ENCODE peak calls at places on chromosomes 4 and X, in eight cellular contexts. One of them, this sample, is unnamed.

GRCh38 chr4:139986621-139987510 is 167.1 kb downstream of the MAML3 start:
- DNase-seq in fibroblast of mammary gland: peak; percentile 92
- DNase-seq in activated B cell treated with CpG ODN at 0.5 μM for 24 hours: no peak
- DNase-seq in activated naive CD4-positive, alpha-beta T cell treated with Interleukin-2 at 50 U/mL for 16 hours: no peak
- DNase-seq in activated CD4-positive, alpha-beta T cell treated with anti-CD3 and anti-CD28 coated beads, Interleukin-2, amount 10 ng/mL, durations not matched to agents 7 days and 5 days: no peak
- DNase-seq in NCI-H1092: peak; percentile 72
- DNase-seq in HT-29: no peak
- DNase-seq in EL: no peak
- DNase-seq in this sample: no peak

GRCh38 chr4:61994036-61994435 is 793.9 kb downstream of the ADGRL3 start:
- DNase-seq in fibroblast of mammary gland: peak; percentile 5
- DNase-seq in activated B cell treated with CpG ODN at 0.5 μM for 24 hours: no peak
- DNase-seq in activated naive CD4-positive, alpha-beta T cell treated with Interleukin-2 at 50 U/mL for 16 hours: no peak
- DNase-seq in activated CD4-positive, alpha-beta T cell treated with anti-CD3 and anti-CD28 coated beads, Interleukin-2, amount 10 ng/mL, durations not matched to agents 7 days and 5 days: no peak
- DNase-seq in NCI-H1092: no peak
- DNase-seq in HT-29: no peak
- DNase-seq in EL: no peak
- DNase-seq in this sample: no peak

GRCh38 chrX:40468033-40468979 is 112.5 kb upstream of the ATP6AP2 start:
- DNase-seq in fibroblast of mammary gland: peak; percentile 11
- DNase-seq in activated B cell treated with CpG ODN at 0.5 μM for 24 hours: no peak
- DNase-seq in activated naive CD4-positive, alpha-beta T cell treated with Interleukin-2 at 50 U/mL for 16 hours: peak; percentile 31
- DNase-seq in activated CD4-positive, alpha-beta T cell treated with anti-CD3 and anti-CD28 coated beads, Interleukin-2, amount 10 ng/mL, durations not matched to agents 7 days and 5 days: peak; percentile 45
- DNase-seq in NCI-H1092: peak; percentile 34
- DNase-seq in HT-29: peak; percentile 71
- DNase-seq in EL: peak; percentile 33
- DNase-seq in this sample: peak; percentile 56

GRCh38 chrX:13937370-13938052 is 92.2 kb downstream of the GEMIN8 start:
- DNase-seq in fibroblast of mammary gland: peak; percentile 56
- DNase-seq in activated B cell treated with CpG ODN at 0.5 μM for 24 hours: no peak
- DNase-seq in activated naive CD4-positive, alpha-beta T cell treated with Interleukin-2 at 50 U/mL for 16 hours: no peak
- DNase-seq in activated CD4-positive, alpha-beta T cell treated with anti-CD3 and anti-CD28 coated beads, Interleukin-2, amount 10 ng/mL, durations not matched to agents 7 days and 5 days: no peak
- DNase-seq in NCI-H1092: no peak
- DNase-seq in HT-29: no peak
- DNase-seq in EL: peak; percentile 1
- DNase-seq in this sample: no peak

GRCh38 chr4:4507923-4508322 is 33.9 kb downstream of the STX18 start:
- DNase-seq in fibroblast of mammary gland: no peak
- DNase-seq in activated B cell treated with CpG ODN at 0.5 μM for 24 hours: no peak
- DNase-seq in activated naive CD4-positive, alpha-beta T cell treated with Interleukin-2 at 50 U/mL for 16 hours: no peak
- DNase-seq in activated CD4-positive, alpha-beta T cell treated with anti-CD3 and anti-CD28 coated beads, Interleukin-2, amount 10 ng/mL, durations not matched to agents 7 days and 5 days: no peak
- DNase-seq in NCI-H1092: no peak
- DNase-seq in HT-29: peak; percentile 47
- DNase-seq in EL: no peak
- DNase-seq in this sample: no peak

GRCh38 chr4:656651-657337 is 17.3 kb downstream of the ATP5ME start:
- DNase-seq in fibroblast of mammary gland: peak; percentile 19
- DNase-seq in activated B cell treated with CpG ODN at 0.5 μM for 24 hours: no peak
- DNase-seq in activated naive CD4-positive, alpha-beta T cell treated with Interleukin-2 at 50 U/mL for 16 hours: no peak
- DNase-seq in activated CD4-positive, alpha-beta T cell treated with anti-CD3 and anti-CD28 coated beads, Interleukin-2, amount 10 ng/mL, durations not matched to agents 7 days and 5 days: no peak
- DNase-seq in NCI-H1092: no peak
- DNase-seq in HT-29: no peak
- DNase-seq in EL: no peak
- DNase-seq in this sample: no peak

GRCh38 chrX:750263-750662 is 119.7 kb downstream of the SHOX start:
- DNase-seq in fibroblast of mammary gland: no peak
- DNase-seq in activated B cell treated with CpG ODN at 0.5 μM for 24 hours: no peak
- DNase-seq in activated naive CD4-positive, alpha-beta T cell treated with Interleukin-2 at 50 U/mL for 16 hours: no peak
- DNase-seq in activated CD4-positive, alpha-beta T cell treated with anti-CD3 and anti-CD28 coated beads, Interleukin-2, amount 10 ng/mL, durations not matched to agents 7 days and 5 days: no peak
- DNase-seq in NCI-H1092: no peak
- DNase-seq in HT-29: no peak
- DNase-seq in EL: no peak
- DNase-seq in this sample: no peak

GRCh38 chrX:133935096-133935495 is 50.3 kb downstream of the GPC3 start:
- DNase-seq in fibroblast of mammary gland: no peak
- DNase-seq in activated B cell treated with CpG ODN at 0.5 μM for 24 hours: no peak
- DNase-seq in activated naive CD4-positive, alpha-beta T cell treated with Interleukin-2 at 50 U/mL for 16 hours: no peak
- DNase-seq in activated CD4-positive, alpha-beta T cell treated with anti-CD3 and anti-CD28 coated beads, Interleukin-2, amount 10 ng/mL, durations not matched to agents 7 days and 5 days: no peak
- DNase-seq in NCI-H1092: no peak
- DNase-seq in HT-29: no peak
- DNase-seq in EL: no peak
- DNase-seq in this sample: no peak

GRCh38 chr4:123444298-123444731 is 47.7 kb downstream of the SPRY1 start:
- DNase-seq in fibroblast of mammary gland: peak; percentile 29
- DNase-seq in activated B cell treated with CpG ODN at 0.5 μM for 24 hours: peak; percentile 23
- DNase-seq in activated naive CD4-positive, alpha-beta T cell treated with Interleukin-2 at 50 U/mL for 16 hours: no peak
- DNase-seq in activated CD4-positive, alpha-beta T cell treated with anti-CD3 and anti-CD28 coated beads, Interleukin-2, amount 10 ng/mL, durations not matched to agents 7 days and 5 days: peak; percentile 40
- DNase-seq in NCI-H1092: no peak
- DNase-seq in HT-29: peak; percentile 44
- DNase-seq in EL: peak; percentile 12
- DNase-seq in this sample: peak; percentile 73

GRCh38 chr4:17702666-17703065 is 78.8 kb downstream of the FAM184B start:
- DNase-seq in fibroblast of mammary gland: no peak
- DNase-seq in activated B cell treated with CpG ODN at 0.5 μM for 24 hours: no peak
- DNase-seq in activated naive CD4-positive, alpha-beta T cell treated with Interleukin-2 at 50 U/mL for 16 hours: no peak
- DNase-seq in activated CD4-positive, alpha-beta T cell treated with anti-CD3 and anti-CD28 coated beads, Interleukin-2, amount 10 ng/mL, durations not matched to agents 7 days and 5 days: no peak
- DNase-seq in NCI-H1092: no peak
- DNase-seq in HT-29: no peak
- DNase-seq in EL: no peak
- DNase-seq in this sample: peak; percentile 34

GRCh38 chr4:135281230-135281629 is 1079.6 kb upstream of the PABPC4L start:
- DNase-seq in fibroblast of mammary gland: no peak
- DNase-seq in activated B cell treated with CpG ODN at 0.5 μM for 24 hours: no peak
- DNase-seq in activated naive CD4-positive, alpha-beta T cell treated with Interleukin-2 at 50 U/mL for 16 hours: no peak
- DNase-seq in activated CD4-positive, alpha-beta T cell treated with anti-CD3 and anti-CD28 coated beads, Interleukin-2, amount 10 ng/mL, durations not matched to agents 7 days and 5 days: no peak
- DNase-seq in NCI-H1092: no peak
- DNase-seq in HT-29: no peak
- DNase-seq in EL: peak; percentile 35
- DNase-seq in this sample: no peak

GRCh38 chr4:27008693-27009092 is 148.1 kb downstream of the STIM2 start:
- DNase-seq in fibroblast of mammary gland: peak; percentile 52
- DNase-seq in activated B cell treated with CpG ODN at 0.5 μM for 24 hours: no peak
- DNase-seq in activated naive CD4-positive, alpha-beta T cell treated with Interleukin-2 at 50 U/mL for 16 hours: no peak
- DNase-seq in activated CD4-positive, alpha-beta T cell treated with anti-CD3 and anti-CD28 coated beads, Interleukin-2, amount 10 ng/mL, durations not matched to agents 7 days and 5 days: no peak
- DNase-seq in NCI-H1092: no peak
- DNase-seq in HT-29: no peak
- DNase-seq in EL: no peak
- DNase-seq in this sample: no peak

GRCh38 chr4:102530986-102531385 is 29.8 kb downstream of the NFKB1 start:
- DNase-seq in fibroblast of mammary gland: no peak
- DNase-seq in activated B cell treated with CpG ODN at 0.5 μM for 24 hours: no peak
- DNase-seq in activated naive CD4-positive, alpha-beta T cell treated with Interleukin-2 at 50 U/mL for 16 hours: no peak
- DNase-seq in activated CD4-positive, alpha-beta T cell treated with anti-CD3 and anti-CD28 coated beads, Interleukin-2, amount 10 ng/mL, durations not matched to agents 7 days and 5 days: no peak
- DNase-seq in NCI-H1092: no peak
- DNase-seq in HT-29: no peak
- DNase-seq in EL: no peak
- DNase-seq in this sample: no peak

GRCh38 chrX:45774961-45775360 is 574.3 kb upstream of the DIPK2B start:
- DNase-seq in fibroblast of mammary gland: peak; percentile 95
- DNase-seq in activated B cell treated with CpG ODN at 0.5 μM for 24 hours: no peak
- DNase-seq in activated naive CD4-positive, alpha-beta T cell treated with Interleukin-2 at 50 U/mL for 16 hours: peak; percentile 34
- DNase-seq in activated CD4-positive, alpha-beta T cell treated with anti-CD3 and anti-CD28 coated beads, Interleukin-2, amount 10 ng/mL, durations not matched to agents 7 days and 5 days: no peak
- DNase-seq in NCI-H1092: no peak
- DNase-seq in HT-29: no peak
- DNase-seq in EL: peak; percentile 86
- DNase-seq in this sample: no peak

GRCh38 chr4:139684351-139684750 is 18.7 kb downstream of the MGST2 start:
- DNase-seq in fibroblast of mammary gland: peak; percentile 79
- DNase-seq in activated B cell treated with CpG ODN at 0.5 μM for 24 hours: no peak
- DNase-seq in activated naive CD4-positive, alpha-beta T cell treated with Interleukin-2 at 50 U/mL for 16 hours: no peak
- DNase-seq in activated CD4-positive, alpha-beta T cell treated with anti-CD3 and anti-CD28 coated beads, Interleukin-2, amount 10 ng/mL, durations not matched to agents 7 days and 5 days: no peak
- DNase-seq in NCI-H1092: no peak
- DNase-seq in HT-29: no peak
- DNase-seq in EL: no peak
- DNase-seq in this sample: no peak

GRCh38 chr4:185504098-185505047 is 30.9 kb downstream of the PDLIM3 start:
- DNase-seq in fibroblast of mammary gland: no peak
- DNase-seq in activated B cell treated with CpG ODN at 0.5 μM for 24 hours: no peak
- DNase-seq in activated naive CD4-positive, alpha-beta T cell treated with Interleukin-2 at 50 U/mL for 16 hours: no peak
- DNase-seq in activated CD4-positive, alpha-beta T cell treated with anti-CD3 and anti-CD28 coated beads, Interleukin-2, amount 10 ng/mL, durations not matched to agents 7 days and 5 days: no peak
- DNase-seq in NCI-H1092: no peak
- DNase-seq in HT-29: peak; percentile 60
- DNase-seq in EL: peak; percentile 56
- DNase-seq in this sample: no peak

GRCh38 chrX:39518451-39519212 is 579.1 kb downstream of the BCOR start:
- DNase-seq in fibroblast of mammary gland: no peak
- DNase-seq in activated B cell treated with CpG ODN at 0.5 μM for 24 hours: no peak
- DNase-seq in activated naive CD4-positive, alpha-beta T cell treated with Interleukin-2 at 50 U/mL for 16 hours: no peak
- DNase-seq in activated CD4-positive, alpha-beta T cell treated with anti-CD3 and anti-CD28 coated beads, Interleukin-2, amount 10 ng/mL, durations not matched to agents 7 days and 5 days: no peak
- DNase-seq in NCI-H1092: no peak
- DNase-seq in HT-29: no peak
- DNase-seq in EL: peak; percentile 0
- DNase-seq in this sample: no peak

GRCh38 chrX:111040377-111041017 is 55.5 kb upstream of the PAK3 start:
- DNase-seq in fibroblast of mammary gland: peak; percentile 37
- DNase-seq in activated B cell treated with CpG ODN at 0.5 μM for 24 hours: no peak
- DNase-seq in activated naive CD4-positive, alpha-beta T cell treated with Interleukin-2 at 50 U/mL for 16 hours: no peak
- DNase-seq in activated CD4-positive, alpha-beta T cell treated with anti-CD3 and anti-CD28 coated beads, Interleukin-2, amount 10 ng/mL, durations not matched to agents 7 days and 5 days: no peak
- DNase-seq in NCI-H1092: no peak
- DNase-seq in HT-29: no peak
- DNase-seq in EL: peak; percentile 10
- DNase-seq in this sample: no peak

GRCh38 chr4:14582658-14583057 is 419.6 kb upstream of the CPEB2 start:
- DNase-seq in fibroblast of mammary gland: no peak
- DNase-seq in activated B cell treated with CpG ODN at 0.5 μM for 24 hours: no peak
- DNase-seq in activated naive CD4-positive, alpha-beta T cell treated with Interleukin-2 at 50 U/mL for 16 hours: no peak
- DNase-seq in activated CD4-positive, alpha-beta T cell treated with anti-CD3 and anti-CD28 coated beads, Interleukin-2, amount 10 ng/mL, durations not matched to agents 7 days and 5 days: no peak
- DNase-seq in NCI-H1092: no peak
- DNase-seq in HT-29: no peak
- DNase-seq in EL: no peak
- DNase-seq in this sample: no peak

GRCh38 chrX:137575596-137576255 is 9.8 kb downstream of the ZIC3 start:
- DNase-seq in fibroblast of mammary gland: no peak
- DNase-seq in activated B cell treated with CpG ODN at 0.5 μM for 24 hours: no peak
- DNase-seq in activated naive CD4-positive, alpha-beta T cell treated with Interleukin-2 at 50 U/mL for 16 hours: no peak
- DNase-seq in activated CD4-positive, alpha-beta T cell treated with anti-CD3 and anti-CD28 coated beads, Interleukin-2, amount 10 ng/mL, durations not matched to agents 7 days and 5 days: no peak
- DNase-seq in NCI-H1092: no peak
- DNase-seq in HT-29: no peak
- DNase-seq in EL: no peak
- DNase-seq in this sample: no peak

GRCh38 chrX:79408623-79409322 is 41.6 kb upstream of the ITM2A start:
- DNase-seq in fibroblast of mammary gland: no peak
- DNase-seq in activated B cell treated with CpG ODN at 0.5 μM for 24 hours: no peak
- DNase-seq in activated naive CD4-positive, alpha-beta T cell treated with Interleukin-2 at 50 U/mL for 16 hours: no peak
- DNase-seq in activated CD4-positive, alpha-beta T cell treated with anti-CD3 and anti-CD28 coated beads, Interleukin-2, amount 10 ng/mL, durations not matched to agents 7 days and 5 days: no peak
- DNase-seq in NCI-H1092: no peak
- DNase-seq in HT-29: no peak
- DNase-seq in EL: no peak
- DNase-seq in this sample: no peak

GRCh38 chr4:65825121-65825520 is 154.8 kb upstream of the EPHA5 start:
- DNase-seq in fibroblast of mammary gland: peak; percentile 70
- DNase-seq in activated B cell treated with CpG ODN at 0.5 μM for 24 hours: no peak
- DNase-seq in activated naive CD4-positive, alpha-beta T cell treated with Interleukin-2 at 50 U/mL for 16 hours: no peak
- DNase-seq in activated CD4-positive, alpha-beta T cell treated with anti-CD3 and anti-CD28 coated beads, Interleukin-2, amount 10 ng/mL, durations not matched to agents 7 days and 5 days: no peak
- DNase-seq in NCI-H1092: no peak
- DNase-seq in HT-29: no peak
- DNase-seq in EL: peak; percentile 65
- DNase-seq in this sample: no peak

GRCh38 chr4:147360301-147360700 is 120.6 kb upstream of the EDNRA start:
- DNase-seq in fibroblast of mammary gland: peak; percentile 90
- DNase-seq in activated B cell treated with CpG ODN at 0.5 μM for 24 hours: no peak
- DNase-seq in activated naive CD4-positive, alpha-beta T cell treated with Interleukin-2 at 50 U/mL for 16 hours: no peak
- DNase-seq in activated CD4-positive, alpha-beta T cell treated with anti-CD3 and anti-CD28 coated beads, Interleukin-2, amount 10 ng/mL, durations not matched to agents 7 days and 5 days: no peak
- DNase-seq in NCI-H1092: no peak
- DNase-seq in HT-29: no peak
- DNase-seq in EL: peak; percentile 64
- DNase-seq in this sample: peak; percentile 48

GRCh38 chr4:155759372-155760252 is 791 bp downstream of the GUCY1B1 start:
- DNase-seq in fibroblast of mammary gland: peak; percentile 39
- DNase-seq in activated B cell treated with CpG ODN at 0.5 μM for 24 hours: peak; percentile 17
- DNase-seq in activated naive CD4-positive, alpha-beta T cell treated with Interleukin-2 at 50 U/mL for 16 hours: no peak
- DNase-seq in activated CD4-positive, alpha-beta T cell treated with anti-CD3 and anti-CD28 coated beads, Interleukin-2, amount 10 ng/mL, durations not matched to agents 7 days and 5 days: no peak
- DNase-seq in NCI-H1092: no peak
- DNase-seq in HT-29: no peak
- DNase-seq in EL: peak; percentile 13
- DNase-seq in this sample: peak; percentile 50

GRCh38 chr4:95183656-95184408 is 364.9 kb downstream of the UNC5C start:
- DNase-seq in fibroblast of mammary gland: no peak
- DNase-seq in activated B cell treated with CpG ODN at 0.5 μM for 24 hours: no peak
- DNase-seq in activated naive CD4-positive, alpha-beta T cell treated with Interleukin-2 at 50 U/mL for 16 hours: no peak
- DNase-seq in activated CD4-positive, alpha-beta T cell treated with anti-CD3 and anti-CD28 coated beads, Interleukin-2, amount 10 ng/mL, durations not matched to agents 7 days and 5 days: no peak
- DNase-seq in NCI-H1092: no peak
- DNase-seq in HT-29: no peak
- DNase-seq in EL: no peak
- DNase-seq in this sample: no peak

GRCh38 chr4:155679343-155679742 is 12.7 kb downstream of the GUCY1A1 start:
- DNase-seq in fibroblast of mammary gland: peak; percentile 55
- DNase-seq in activated B cell treated with CpG ODN at 0.5 μM for 24 hours: no peak
- DNase-seq in activated naive CD4-positive, alpha-beta T cell treated with Interleukin-2 at 50 U/mL for 16 hours: no peak
- DNase-seq in activated CD4-positive, alpha-beta T cell treated with anti-CD3 and anti-CD28 coated beads, Interleukin-2, amount 10 ng/mL, durations not matched to agents 7 days and 5 days: no peak
- DNase-seq in NCI-H1092: no peak
- DNase-seq in HT-29: no peak
- DNase-seq in EL: no peak
- DNase-seq in this sample: peak; percentile 46